ENCODE peak calls at places on chromosomes 6 and 20, in six cellular contexts. B, G, M, K, E and T are unnamed samples.

GRCh38 chr6:33822575-33823395 is 19.0 kb upstream of the MLN start:
- DNase-seq in B (peak), G (peak), M (peak), K (no peak), E (no peak), T (no peak)

GRCh38 chr6:1903780-1904493 is 294.2 kb downstream of the FOXC1 start:
- DNase-seq in B (no peak), G (no peak), M (no peak), K (no peak), E (no peak), T (no peak)

GRCh38 chr6:73514746-73515110 is 6.1 kb downstream of the EEF1A1 start:
- DNase-seq in B (no peak), G (no peak), M (peak), K (no peak), E (no peak), T (no peak)

GRCh38 chr6:84835340-84835739 is 70.9 kb upstream of the TBX18 start:
- DNase-seq in B (no peak), G (no peak), M (no peak), K (no peak), E (no peak), T (no peak)

GRCh38 chr20:34615477-34615876 is 57.0 kb downstream of the MAP1LC3A start:
- DNase-seq in B (no peak), G (peak), M (peak), K (no peak), E (no peak), T (no peak)

GRCh38 chr20:58019027-58019849 is 209.2 kb downstream of the ANKRD60 start:
- DNase-seq in B (no peak), G (no peak), M (peak), K (no peak), E (no peak), T (no peak)

GRCh38 chr20:13302647-13303425 is 81.8 kb downstream of the ISM1 start:
- DNase-seq in B (peak), G (peak), M (peak), K (peak), E (peak), T (no peak)

GRCh38 chr20:10536531-10536930 is 101.4 kb downstream of the SLX4IP start:
- DNase-seq in B (peak), G (peak), M (no peak), K (no peak), E (peak), T (no peak)

GRCh38 chr20:53001502-53002301 is 29.5 kb downstream of the TSHZ2 start:
- DNase-seq in B (no peak), G (no peak), M (no peak), K (no peak), E (no peak), T (no peak)

GRCh38 chr20:24971702-24972101 is 20.8 kb downstream of the APMAP start:
- DNase-seq in B (no peak), G (no peak), M (no peak), K (no peak), E (no peak), T (no peak)

GRCh38 chr6:157461000-157461915 is 80.3 kb downstream of the ZDHHC14 start:
- DNase-seq in B (peak), G (peak), M (no peak), K (no peak), E (peak), T (no peak)

GRCh38 chr6:166573456-166574216 is 12.8 kb downstream of the RAMACL start:
- DNase-seq in B (no peak), G (no peak), M (no peak), K (no peak), E (no peak), T (no peak)

GRCh38 chr6:45187841-45188240 is 140.3 kb upstream of the RUNX2 start:
- DNase-seq in B (no peak), G (peak), M (peak), K (no peak), E (no peak), T (no peak)

GRCh38 chr6:14974372-14974771 is 271.5 kb upstream of the JARID2 start:
- DNase-seq in B (no peak), G (no peak), M (no peak), K (no peak), E (no peak), T (no peak)

GRCh38 chr6:148177589-148178233 is 164.9 kb upstream of the SASH1 start:
- DNase-seq in B (peak), G (peak), M (peak), K (no peak), E (peak), T (no peak)

GRCh38 chr6:22124756-22125155 is 172.1 kb downstream of the PRL start:
- DNase-seq in B (no peak), G (no peak), M (no peak), K (no peak), E (no peak), T (no peak)

GRCh38 chr6:145652572-145652971 is 82.7 kb downstream of the EPM2A start:
- DNase-seq in B (no peak), G (no peak), M (no peak), K (no peak), E (no peak), T (no peak)

GRCh38 chr20:22341508-22341907 is 242.9 kb downstream of the FOXA2 start:
- DNase-seq in B (no peak), G (peak), M (no peak), K (no peak), E (no peak), T (no peak)

GRCh38 chr20:49447946-49448809 is 34.3 kb downstream of the KCNB1 start:
- DNase-seq in B (peak), G (no peak), M (peak), K (no peak), E (no peak), T (no peak)

GRCh38 chr20:38231786-38232130 is 28.8 kb downstream of the KIAA1755 start:
- DNase-seq in B (no peak), G (no peak), M (peak), K (no peak), E (no peak), T (no peak)

GRCh38 chr20:17624551-17625245 is 54.8 kb downstream of the DSTN start:
- DNase-seq in B (peak), G (no peak), M (no peak), K (no peak), E (peak), T (no peak)

GRCh38 chr20:32057785-32058184 is 5.7 kb downstream of the HCK start:
- DNase-seq in B (no peak), G (no peak), M (no peak), K (no peak), E (no peak), T (no peak)

GRCh38 chr6:39231844-39232243 is 2.6 kb upstream of the KCNK5 start:
- DNase-seq in B (peak), G (no peak), M (no peak), K (no peak), E (no peak), T (no peak)

GRCh38 chr6:40131675-40132074 is 197.4 kb upstream of the MOCS1 start:
- DNase-seq in B (no peak), G (no peak), M (no peak), K (no peak), E (no peak), T (no peak)

GRCh38 chr6:8530775-8531435 is 95.6 kb upstream of the SLC35B3 start:
- DNase-seq in B (no peak), G (no peak), M (no peak), K (no peak), E (no peak), T (no peak)

GRCh38 chr6:52376763-52377162 is 14.8 kb downstream of the PAQR8 start:
- DNase-seq in B (no peak), G (peak), M (no peak), K (no peak), E (no peak), T (no peak)

GRCh38 chr6:134253681-134254080 is 64.2 kb downstream of the SGK1 start:
- DNase-seq in B (no peak), G (peak), M (peak), K (no peak), E (peak), T (no peak)

GRCh38 chr20:49505518-49505917 is 23.1 kb upstream of the KCNB1 start:
- DNase-seq in B (peak), G (no peak), M (peak), K (no peak), E (no peak), T (no peak)

GRCh38 chr6:41755895-41756294 is 8.7 kb upstream of the PGC start:
- DNase-seq in B (no peak), G (no peak), M (no peak), K (no peak), E (no peak), T (no peak)

GRCh38 chr6:36616888-36617521 is 22.8 kb downstream of the SRSF3 start:
- DNase-seq in B (peak), G (no peak), M (peak), K (no peak), E (peak), T (no peak)

GRCh38 chr20:63538204-63539091 is 1.3 kb upstream of the PTK6 start:
- DNase-seq in B (peak), G (peak), M (no peak), K (no peak), E (peak), T (no peak)

GRCh38 chr6:13468839-13469238 is 18.6 kb downstream of the GFOD1 start:
- DNase-seq in B (no peak), G (no peak), M (no peak), K (no peak), E (no peak), T (no peak)

GRCh38 chr6:152364846-152365245 is 272.3 kb downstream of the SYNE1 start:
- DNase-seq in B (no peak), G (no peak), M (no peak), K (no peak), E (no peak), T (no peak)

GRCh38 chr20:11853359-11853758 is 64.3 kb upstream of the BTBD3 start:
- DNase-seq in B (no peak), G (no peak), M (peak), K (no peak), E (no peak), T (no peak)

GRCh38 chr20:61600061-61600460 is 348.0 kb downstream of the CDH4 start:
- DNase-seq in B (no peak), G (no peak), M (no peak), K (no peak), E (no peak), T (no peak)

GRCh38 chr6:43125119-43125518 is 46.0 kb upstream of the SRF start:
- DNase-seq in B (no peak), G (peak), M (peak), K (no peak), E (no peak), T (no peak)

GRCh38 chr20:45066372-45066771 is 34.6 kb downstream of the KCNS1 start:
- DNase-seq in B (no peak), G (no peak), M (no peak), K (no peak), E (no peak), T (no peak)

GRCh38 chr6:170290306-170291128 is at the start of gene DLL1:
- DNase-seq in B (peak), G (no peak), M (peak), K (no peak), E (no peak), T (no peak)